ENCODE peak calls at places on chromosomes 2 and 18, in six cellular contexts. P is sigmoid colon, A is heart left ventricle, Y is body of pancreas, U is IMR-90, C is esophagus muscularis mucosa. D is an unnamed sample.

GRCh38 chr2:219368690-219369108 is 19.0 kb downstream of the DNPEP start:
- DNase-seq in C (no peak), Y (no peak), P (no peak), U (peak), A (peak), D (no peak)

GRCh38 chr18:75727479-75727878 is 300.0 kb upstream of the SMIM21 start:
- DNase-seq in P (no peak), U (peak), C (no peak), A (peak), Y (peak), D (peak)

GRCh38 chr2:201362396-201362795 is 5.3 kb upstream of the FLACC1 start:
- DNase-seq in U (peak), A (no peak), Y (no peak), P (no peak), C (no peak), D (no peak)

GRCh38 chr18:48761582-48761981 is 189.2 kb downstream of the SMAD7 start:
- DNase-seq in C (no peak), P (no peak), U (no peak), Y (no peak), A (no peak), D (no peak)

GRCh38 chr2:231000211-231000904 is 4.4 kb downstream of the SPATA3 start:
- DNase-seq in Y (peak), A (no peak), P (peak), U (no peak), C (no peak), D (no peak)

GRCh38 chr2:119011162-119011909 is 69.3 kb downstream of the MARCO start:
- DNase-seq in Y (peak), A (peak), P (no peak), C (no peak), U (peak), D (no peak)

GRCh38 chr2:122390406-122390805 is 635.0 kb downstream of the TSN start:
- DNase-seq in P (no peak), Y (no peak), A (no peak), C (no peak), U (no peak), D (no peak)

GRCh38 chr2:88824951-88825350 is 133.5 kb downstream of the RPIA start:
- DNase-seq in U (no peak), P (no peak), C (no peak), A (no peak), Y (no peak), D (no peak)

GRCh38 chr2:237483018-237483731 is 3.9 kb upstream of the MLPH start:
- DNase-seq in U (peak), Y (no peak), P (no peak), C (no peak), A (no peak), D (no peak)

GRCh38 chr18:21740474-21740723 is 193 bp upstream of the MIB1 start:
- DNase-seq in A (peak), P (peak), C (no peak), U (peak), Y (no peak), D (no peak)

GRCh38 chr2:16871426-16871825 is 205.8 kb upstream of the CYRIA start:
- DNase-seq in U (no peak), P (no peak), C (no peak), Y (no peak), A (no peak), D (no peak)

GRCh38 chr2:32825291-32825712 is 121.5 kb upstream of the LTBP1 start:
- DNase-seq in A (peak), P (no peak), C (no peak), Y (peak), U (peak), D (no peak)

GRCh38 chr2:20185176-20186022 is 39.5 kb downstream of the SDC1 start:
- DNase-seq in A (no peak), U (peak), C (no peak), Y (no peak), P (no peak), D (no peak)

GRCh38 chr2:84970956-84971798 is at the start of gene KCMF1:
- DNase-seq in U (peak), P (peak), Y (peak), A (peak), C (no peak), D (peak)

GRCh38 chr2:9142551-9143263 is 63.9 kb upstream of the ASAP2 start:
- DNase-seq in U (peak), A (peak), C (peak), P (peak), Y (peak), D (peak)
- H3K4me3 ChIP-seq in U (peak), A (peak), C (peak), P (peak), Y (no peak), D (peak)

GRCh38 chr2:24863636-24864035 is 56.4 kb downstream of the ADCY3 start:
- DNase-seq in U (peak), C (no peak), A (no peak), Y (no peak), P (no peak), D (no peak)
- H3K27ac ChIP-seq in U (no peak), C (no peak), A (peak), Y (peak), P (peak), D (peak)

GRCh38 chr18:46917808-46918600 is 602 bp downstream of the KATNAL2 start:
- DNase-seq in P (no peak), C (no peak), Y (peak), A (peak), U (peak), D (peak)
- TF ChIP-seq POLR2A in P (no peak), C (no peak), Y (no peak), A (no peak), U (no peak), D (no peak)

GRCh38 chr18:659597-659996 is 2.1 kb downstream of the TYMS start:
- DNase-seq in C (no peak), U (no peak), A (no peak), P (no peak), Y (no peak), D (no peak)
- H3K4me3 ChIP-seq in C (no peak), U (no peak), A (no peak), P (no peak), Y (no peak), D (no peak)

GRCh38 chr2:28185881-28186280 is 206.8 kb upstream of the FOSL2 start:
- DNase-seq in P (no peak), C (no peak), U (peak), Y (no peak), A (no peak), D (no peak)
- H3K27ac ChIP-seq in P (no peak), C (no peak), U (peak), Y (no peak), A (no peak), D (no peak)

DNA sequence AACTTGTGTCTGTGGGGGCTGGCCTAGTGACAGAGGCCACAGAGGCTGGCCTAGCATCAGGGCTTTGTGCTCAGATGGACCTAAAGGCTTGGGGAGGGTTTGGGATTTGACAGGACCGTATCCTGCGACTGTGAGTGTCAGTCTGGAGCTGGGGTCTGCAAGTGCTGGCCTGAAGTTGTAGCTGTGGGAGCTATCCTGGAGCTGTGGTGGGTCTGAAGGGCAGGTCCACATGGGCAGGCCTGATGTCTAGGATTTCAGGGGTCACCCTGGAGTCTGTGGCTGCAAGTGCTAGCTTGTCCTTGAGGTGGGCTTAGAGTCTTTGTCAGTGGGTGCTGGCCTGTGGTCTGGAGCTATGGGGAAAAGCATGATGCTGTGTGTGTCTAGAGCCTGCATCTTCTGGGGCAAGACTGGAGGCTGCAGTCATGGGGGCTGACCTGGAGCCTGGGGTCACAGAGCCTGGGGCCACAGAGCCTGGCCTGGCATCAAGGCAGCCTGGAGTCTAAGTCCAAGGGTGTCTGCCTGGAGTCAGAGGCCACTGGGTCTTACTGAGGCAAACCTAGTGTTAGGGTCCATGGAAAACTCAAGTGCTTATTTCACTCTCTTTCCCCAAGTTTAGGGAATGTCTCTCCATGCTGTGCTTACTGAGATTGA is 3.6 kb downstream of the REG3A start:
- DNase-seq in U (no peak), A (no peak), Y (no peak), C (no peak), P (no peak), D (no peak)
- TF ChIP-seq POLR2A in U (no peak), A (no peak), Y (no peak), C (no peak), P (no peak), D (no peak)

D was measured in tibial nerve.